ENCODE peak calls at places on chromosomes 16 and 17, in nine cellular contexts. T is neuronal stem cell, F is coronary artery, P is adrenal gland, Q is cardiac fibroblast, U is Kasumi-1, L is amygdala, W is AG08395, B is T-helper 9 cell. K is an unnamed sample.

GRCh38 chr16:23466162-23466885 is 13.3 kb upstream of the COG7 start:
- DNase-seq in T (no peak), F (no peak), P (no peak), Q (peak; percentile 5), U (no peak), L (no peak), W (peak; percentile 62), B (no peak), K (no peak)

GRCh38 chr17:15273141-15273793 is 8.1 kb upstream of the PMP22 start:
- DNase-seq in T (no peak), F (no peak), P (peak; percentile 27), Q (peak; percentile 85), U (no peak), L (no peak), W (peak; percentile 88), B (no peak), K (no peak)

GRCh38 chr17:75344664-75345063 is 55.4 kb upstream of the SLC25A19 start:
- DNase-seq in T (no peak), F (no peak), P (no peak), Q (no peak), U (no peak), L (no peak), W (no peak), B (no peak), K (no peak)

GRCh38 chr16:70437017-70437581 is 1.8 kb downstream of the ST3GAL2 start:
- DNase-seq in T (no peak), F (no peak), P (peak; percentile 19), Q (peak; percentile 93), U (peak; percentile 80), L (no peak), W (peak; percentile 82), B (no peak), K (no peak)

GRCh38 chr16:5490499-5490898 is 392.9 kb upstream of the EEF2KMT start:
- DNase-seq in T (peak; percentile 61), F (no peak), P (peak; percentile 13), Q (no peak), U (no peak), L (peak; percentile 11), W (no peak), B (no peak), K (peak; percentile 33)

GRCh38 chr16:2077696-2078095 is 29.9 kb downstream of the TSC2 start:
- DNase-seq in T (no peak), F (no peak), P (no peak), Q (no peak), U (no peak), L (no peak), W (no peak), B (no peak), K (no peak)

GRCh38 chr16:7304932-7305331 is 27.7 kb upstream of the RBFOX1 start:
- DNase-seq in T (no peak), F (no peak), P (no peak), Q (no peak), U (no peak), L (no peak), W (no peak), B (no peak), K (no peak)

GRCh38 chr16:74573622-74574021 is 33.3 kb downstream of the GLG1 start:
- DNase-seq in T (no peak), F (no peak), P (no peak), Q (no peak), U (no peak), L (no peak), W (no peak), B (no peak), K (no peak)

GRCh38 chr17:28643979-28644781 is 778 bp downstream of the BLTP2 start:
- DNase-seq in T (peak; percentile 26), F (no peak), P (peak; percentile 80), Q (peak; percentile 69), U (peak; percentile 82), L (no peak), W (peak; percentile 69), B (no peak), K (peak; percentile 20)

GRCh38 chr17:71681427-71682173 is 439.2 kb upstream of the SOX9 start:
- DNase-seq in T (no peak), F (no peak), P (no peak), Q (no peak), U (no peak), L (no peak), W (no peak), B (no peak), K (no peak)

GRCh38 chr17:78432226-78432894 is 53.9 kb downstream of the PGS1 start:
- DNase-seq in T (no peak), F (no peak), P (no peak), Q (no peak), U (no peak), L (peak; percentile 24), W (no peak), B (no peak), K (no peak)

GRCh38 chr16:30367349-30368009 is 2.8 kb downstream of the TBC1D10B start:
- DNase-seq in T (no peak), F (no peak), P (peak; percentile 31), Q (no peak), U (no peak), L (no peak), W (no peak), B (no peak), K (no peak)